ENCODE peak calls at places on chromosomes 12 and 14, in five cellular contexts. G is IMR-90, F is amniotic epithelial cell, P is right cardiac atrium, C is GM12865. T is an unnamed sample.

GRCh38 chr14:67411820-67412421 is at the start of gene PLEK2:
- DNase-seq in G (no peak), F (peak), P (peak), C (no peak), T (peak)

GRCh38 chr12:115227137-115227615 is 543.2 kb upstream of the TBX3 start:
- DNase-seq in G (peak), F (peak), P (peak), C (no peak), T (peak)

GRCh38 chr12:83015390-83016225 is 328.9 kb downstream of the TMTC2 start:
- DNase-seq in G (no peak), F (no peak), P (no peak), C (no peak), T (peak)

GRCh38 chr14:60508363-60508706 is 611 bp upstream of the SIX6 start:
- DNase-seq in G (no peak), F (no peak), P (no peak), C (no peak), T (no peak)

GRCh38 chr14:56081139-56081538 is 37.1 kb upstream of the PELI2 start:
- DNase-seq in G (peak), F (no peak), P (no peak), C (no peak), T (no peak)

GRCh38 chr12:49564241-49565118 is 3.5 kb downstream of the MCRS1 start:
- DNase-seq in G (no peak), F (no peak), P (peak), C (no peak), T (no peak)

GRCh38 chr12:63931703-63932102 is 87.2 kb downstream of the SRGAP1 start:
- DNase-seq in G (no peak), F (no peak), P (no peak), C (no peak), T (no peak)

GRCh38 chr12:15011162-15011561 is 38.3 kb downstream of the PDE6H start:
- DNase-seq in G (no peak), F (no peak), P (no peak), C (peak), T (no peak)

GRCh38 chr12:93921511-93921910 is 226.9 kb upstream of the PLXNC1 start:
- DNase-seq in G (no peak), F (no peak), P (no peak), C (no peak), T (no peak)

GRCh38 chr14:50020184-50020583 is 96.2 kb downstream of the VCPKMT start:
- DNase-seq in G (no peak), F (no peak), P (no peak), C (no peak), T (no peak)

GRCh38 chr14:54617467-54617866 is 50.5 kb downstream of the SAMD4A start:
- DNase-seq in G (peak), F (no peak), P (no peak), C (no peak), T (no peak)

GRCh38 chr12:90682398-90682797 is 272.6 kb downstream of the CCER1 start:
- DNase-seq in G (peak), F (peak), P (no peak), C (no peak), T (no peak)

GRCh38 chr14:58298880-58299664 is 717 bp downstream of the ARID4A start:
- DNase-seq in G (no peak), F (no peak), P (peak), C (peak), T (peak)

GRCh38 chr12:12801649-12802048 is 11.5 kb upstream of the DDX47 start:
- DNase-seq in G (no peak), F (no peak), P (no peak), C (peak), T (no peak)

GRCh38 chr12:63045020-63045860 is 105.8 kb downstream of the AVPR1A start:
- DNase-seq in G (peak), F (peak), P (no peak), C (no peak), T (peak)

T was measured in NCI-H226.